ENCODE peak calls at places on chromosome 3, in ten cellular contexts. One of them, this sample, is unnamed.

GRCh38 chr3:42702982-42703694 is 540 bp upstream of the HHATL start:
- DNase-seq in GM12878: no peak
- DNase-seq in ovary: no peak
- DNase-seq in A549: no peak
- DNase-seq in transverse colon: no peak
- DNase-seq in esophagus squamous epithelium: no peak
- DNase-seq in tibial nerve: no peak
- DNase-seq in adrenal gland: no peak
- DNase-seq in Peyer's patch: peak
- DNase-seq in spleen: no peak
- DNase-seq in this sample: no peak

GRCh38 chr3:114394551-114394950 is 100.7 kb downstream of the TIGIT start:
- DNase-seq in transverse colon: no peak
- DNase-seq in spleen: no peak
- DNase-seq in tibial nerve: no peak
- DNase-seq in adrenal gland: no peak
- DNase-seq in A549: no peak
- DNase-seq in Peyer's patch: no peak
- DNase-seq in ovary: no peak
- DNase-seq in GM12878: no peak
- DNase-seq in esophagus squamous epithelium: no peak
- DNase-seq in this sample: no peak

GRCh38 chr3:94360982-94361381 is 298.1 kb downstream of the NSUN3 start:
- DNase-seq in A549: no peak
- DNase-seq in tibial nerve: no peak
- DNase-seq in ovary: peak
- DNase-seq in Peyer's patch: no peak
- DNase-seq in spleen: no peak
- DNase-seq in transverse colon: peak
- DNase-seq in esophagus squamous epithelium: no peak
- DNase-seq in adrenal gland: peak
- DNase-seq in GM12878: no peak
- DNase-seq in this sample: no peak

GRCh38 chr3:127152676-127153505 is 40.0 kb upstream of the PRR23E start:
- DNase-seq in Peyer's patch: peak
- DNase-seq in A549: no peak
- DNase-seq in esophagus squamous epithelium: no peak
- DNase-seq in adrenal gland: no peak
- DNase-seq in spleen: peak
- DNase-seq in ovary: no peak
- DNase-seq in tibial nerve: no peak
- DNase-seq in GM12878: no peak
- DNase-seq in transverse colon: no peak
- DNase-seq in this sample: no peak

GRCh38 chr3:69605849-69606248 is 133.4 kb upstream of the MITF start:
- DNase-seq in A549: no peak
- DNase-seq in transverse colon: no peak
- DNase-seq in Peyer's patch: no peak
- DNase-seq in spleen: no peak
- DNase-seq in tibial nerve: no peak
- DNase-seq in GM12878: no peak
- DNase-seq in adrenal gland: no peak
- DNase-seq in ovary: no peak
- DNase-seq in esophagus squamous epithelium: no peak
- DNase-seq in this sample: no peak

GRCh38 chr3:98692787-98693473 is 70.2 kb upstream of the ST3GAL6 start:
- DNase-seq in A549: no peak
- DNase-seq in ovary: no peak
- DNase-seq in adrenal gland: no peak
- DNase-seq in esophagus squamous epithelium: no peak
- DNase-seq in Peyer's patch: no peak
- DNase-seq in tibial nerve: no peak
- DNase-seq in spleen: no peak
- DNase-seq in GM12878: no peak
- DNase-seq in transverse colon: no peak
- DNase-seq in this sample: peak

GRCh38 chr3:183385698-183386590 is 42.5 kb downstream of the MCF2L2 start:
- DNase-seq in transverse colon: peak
- DNase-seq in Peyer's patch: peak
- DNase-seq in spleen: no peak
- DNase-seq in ovary: peak
- DNase-seq in A549: peak
- DNase-seq in adrenal gland: peak
- DNase-seq in GM12878: no peak
- DNase-seq in tibial nerve: no peak
- DNase-seq in esophagus squamous epithelium: no peak
- DNase-seq in this sample: no peak

GRCh38 chr3:10551821-10552630 is 46.6 kb upstream of the ATP2B2 start:
- DNase-seq in ovary: no peak
- DNase-seq in tibial nerve: peak
- DNase-seq in transverse colon: peak
- DNase-seq in esophagus squamous epithelium: no peak
- DNase-seq in A549: no peak
- DNase-seq in GM12878: no peak
- DNase-seq in adrenal gland: no peak
- DNase-seq in spleen: no peak
- DNase-seq in Peyer's patch: peak
- DNase-seq in this sample: no peak

GRCh38 chr3:153439780-153440179 is 277.8 kb downstream of the RAP2B start:
- DNase-seq in spleen: no peak
- DNase-seq in esophagus squamous epithelium: no peak
- DNase-seq in tibial nerve: no peak
- DNase-seq in ovary: no peak
- DNase-seq in GM12878: no peak
- DNase-seq in transverse colon: no peak
- DNase-seq in Peyer's patch: no peak
- DNase-seq in A549: peak
- DNase-seq in adrenal gland: no peak
- DNase-seq in this sample: no peak

GRCh38 chr3:134795776-134796312 is 784 bp downstream of the EPHB1 start:
- DNase-seq in adrenal gland: no peak
- DNase-seq in transverse colon: no peak
- DNase-seq in Peyer's patch: no peak
- DNase-seq in tibial nerve: no peak
- DNase-seq in spleen: no peak
- DNase-seq in esophagus squamous epithelium: no peak
- DNase-seq in A549: peak
- DNase-seq in ovary: no peak
- DNase-seq in GM12878: no peak
- DNase-seq in this sample: peak

GRCh38 chr3:127772776-127773751 is 49.3 kb downstream of the MGLL start:
- DNase-seq in GM12878: no peak
- DNase-seq in Peyer's patch: no peak
- DNase-seq in esophagus squamous epithelium: no peak
- DNase-seq in tibial nerve: no peak
- DNase-seq in ovary: no peak
- DNase-seq in transverse colon: no peak
- DNase-seq in adrenal gland: no peak
- DNase-seq in spleen: peak
- DNase-seq in A549: no peak
- DNase-seq in this sample: no peak

GRCh38 chr3:195068045-195068444 is 202.9 kb downstream of the XXYLT1 start:
- DNase-seq in ovary: no peak
- DNase-seq in Peyer's patch: no peak
- DNase-seq in spleen: no peak
- DNase-seq in transverse colon: no peak
- DNase-seq in A549: no peak
- DNase-seq in esophagus squamous epithelium: no peak
- DNase-seq in tibial nerve: no peak
- DNase-seq in GM12878: no peak
- DNase-seq in adrenal gland: no peak
- DNase-seq in this sample: no peak

GRCh38 chr3:15899438-15899837 is 101.7 kb upstream of the ANKRD28 start:
- DNase-seq in A549: peak
- DNase-seq in GM12878: no peak
- DNase-seq in tibial nerve: no peak
- DNase-seq in Peyer's patch: no peak
- DNase-seq in esophagus squamous epithelium: no peak
- DNase-seq in ovary: no peak
- DNase-seq in spleen: no peak
- DNase-seq in adrenal gland: no peak
- DNase-seq in transverse colon: no peak
- DNase-seq in this sample: no peak

GRCh38 chr3:191238321-191238817 is 39.3 kb downstream of the OSTN start:
- DNase-seq in adrenal gland: no peak
- DNase-seq in spleen: no peak
- DNase-seq in tibial nerve: no peak
- DNase-seq in GM12878: no peak
- DNase-seq in ovary: no peak
- DNase-seq in esophagus squamous epithelium: no peak
- DNase-seq in transverse colon: no peak
- DNase-seq in A549: peak
- DNase-seq in Peyer's patch: no peak
- DNase-seq in this sample: no peak

GRCh38 chr3:123385981-123386380 is 62.9 kb downstream of the ADCY5 start:
- DNase-seq in tibial nerve: no peak
- DNase-seq in GM12878: no peak
- DNase-seq in spleen: peak
- DNase-seq in ovary: peak
- DNase-seq in transverse colon: no peak
- DNase-seq in A549: peak
- DNase-seq in Peyer's patch: no peak
- DNase-seq in adrenal gland: peak
- DNase-seq in esophagus squamous epithelium: no peak
- DNase-seq in this sample: peak

GRCh38 chr3:43609406-43609805 is 12.4 kb downstream of the ANO10 start:
- DNase-seq in A549: no peak
- DNase-seq in tibial nerve: no peak
- DNase-seq in Peyer's patch: no peak
- DNase-seq in esophagus squamous epithelium: no peak
- DNase-seq in ovary: no peak
- DNase-seq in GM12878: no peak
- DNase-seq in transverse colon: no peak
- DNase-seq in adrenal gland: no peak
- DNase-seq in spleen: no peak
- DNase-seq in this sample: no peak

GRCh38 chr3:140447136-140447535 is 230.7 kb upstream of the TRIM42 start:
- DNase-seq in Peyer's patch: no peak
- DNase-seq in ovary: no peak
- DNase-seq in tibial nerve: no peak
- DNase-seq in adrenal gland: no peak
- DNase-seq in spleen: no peak
- DNase-seq in esophagus squamous epithelium: no peak
- DNase-seq in A549: no peak
- DNase-seq in GM12878: no peak
- DNase-seq in transverse colon: no peak
- DNase-seq in this sample: no peak

GRCh38 chr3:71127463-71128243 is 455.9 kb downstream of the FOXP1 start:
- DNase-seq in A549: no peak
- DNase-seq in Peyer's patch: no peak
- DNase-seq in spleen: no peak
- DNase-seq in tibial nerve: no peak
- DNase-seq in ovary: no peak
- DNase-seq in transverse colon: no peak
- DNase-seq in adrenal gland: no peak
- DNase-seq in esophagus squamous epithelium: no peak
- DNase-seq in GM12878: no peak
- DNase-seq in this sample: no peak

GRCh38 chr3:181569356-181569940 is 142.3 kb upstream of the SOX2 start:
- DNase-seq in adrenal gland: no peak
- DNase-seq in esophagus squamous epithelium: no peak
- DNase-seq in A549: no peak
- DNase-seq in Peyer's patch: no peak
- DNase-seq in ovary: no peak
- DNase-seq in GM12878: no peak
- DNase-seq in transverse colon: no peak
- DNase-seq in spleen: no peak
- DNase-seq in tibial nerve: no peak
- DNase-seq in this sample: no peak

GRCh38 chr3:197749601-197750395 is at the start of gene FYTTD1:
- DNase-seq in adrenal gland: peak
- DNase-seq in ovary: peak
- DNase-seq in spleen: peak
- DNase-seq in GM12878: no peak
- DNase-seq in esophagus squamous epithelium: peak
- DNase-seq in tibial nerve: peak
- DNase-seq in A549: peak
- DNase-seq in transverse colon: peak
- DNase-seq in Peyer's patch: peak
- DNase-seq in this sample: peak
- TF ChIP-seq POLR2A in adrenal gland: peak
- TF ChIP-seq POLR2A in ovary: peak
- TF ChIP-seq POLR2A in spleen: peak
- TF ChIP-seq POLR2A in GM12878: peak
- TF ChIP-seq POLR2A in esophagus squamous epithelium: peak
- TF ChIP-seq POLR2A in tibial nerve: peak
- TF ChIP-seq POLR2A in A549: peak
- TF ChIP-seq POLR2A in transverse colon: peak
- TF ChIP-seq POLR2A in Peyer's patch: no peak
- TF ChIP-seq POLR2A in this sample: peak

GRCh38 chr3:51382947-51383578 is 2.0 kb upstream of the MANF start:
- DNase-seq in ovary: no peak
- DNase-seq in A549: no peak
- DNase-seq in tibial nerve: no peak
- DNase-seq in spleen: no peak
- DNase-seq in Peyer's patch: peak
- DNase-seq in transverse colon: no peak
- DNase-seq in GM12878: no peak
- DNase-seq in esophagus squamous epithelium: no peak
- DNase-seq in adrenal gland: no peak
- DNase-seq in this sample: peak
- H3K4me3 ChIP-seq in ovary: no peak
- H3K4me3 ChIP-seq in A549: no peak
- H3K4me3 ChIP-seq in tibial nerve: no peak
- H3K4me3 ChIP-seq in spleen: no peak
- H3K4me3 ChIP-seq in Peyer's patch: no peak
- H3K4me3 ChIP-seq in transverse colon: no peak
- H3K4me3 ChIP-seq in GM12878: peak
- H3K4me3 ChIP-seq in esophagus squamous epithelium: no peak
- H3K4me3 ChIP-seq in adrenal gland: no peak
- H3K4me3 ChIP-seq in this sample: no peak

DNA sequence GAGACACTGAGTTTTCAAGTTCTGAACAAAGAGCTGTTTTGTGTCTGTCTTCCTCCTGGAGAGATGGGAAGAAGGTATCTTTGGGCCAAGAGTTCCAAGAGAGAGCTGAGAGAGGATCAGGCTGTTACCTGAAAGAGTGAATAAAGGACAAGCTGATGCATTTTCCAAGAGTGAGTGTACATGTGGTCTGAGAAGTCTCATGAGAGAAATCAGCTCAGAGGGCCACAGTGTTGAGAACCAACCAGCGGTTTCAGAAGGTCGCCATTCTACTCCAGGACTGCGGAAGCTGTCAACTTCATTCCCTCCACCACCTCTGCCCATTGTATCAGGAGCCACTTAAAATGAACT is 42.7 kb upstream of the PPP2R3A start:
- DNase-seq in Peyer's patch: no peak
- DNase-seq in tibial nerve: no peak
- DNase-seq in spleen: no peak
- DNase-seq in adrenal gland: no peak
- DNase-seq in A549: no peak
- DNase-seq in transverse colon: no peak
- DNase-seq in ovary: no peak
- DNase-seq in esophagus squamous epithelium: no peak
- DNase-seq in GM12878: no peak
- DNase-seq in this sample: no peak
- H3K27ac ChIP-seq in Peyer's patch: no peak
- H3K27ac ChIP-seq in tibial nerve: no peak
- H3K27ac ChIP-seq in spleen: no peak
- H3K27ac ChIP-seq in adrenal gland: no peak
- H3K27ac ChIP-seq in A549: no peak
- H3K27ac ChIP-seq in transverse colon: no peak
- H3K27ac ChIP-seq in ovary: no peak
- H3K27ac ChIP-seq in esophagus squamous epithelium: no peak
- H3K27ac ChIP-seq in GM12878: no peak
- H3K27ac ChIP-seq in this sample: no peak

GRCh38 chr3:158105710-158106438 is at the start of gene SHOX2:
- DNase-seq in spleen: peak
- DNase-seq in Peyer's patch: peak
- DNase-seq in ovary: no peak
- DNase-seq in GM12878: no peak
- DNase-seq in A549: peak
- DNase-seq in transverse colon: peak
- DNase-seq in tibial nerve: peak
- DNase-seq in esophagus squamous epithelium: no peak
- DNase-seq in adrenal gland: peak
- DNase-seq in this sample: no peak
- TF ChIP-seq POLR2A in spleen: no peak
- TF ChIP-seq POLR2A in Peyer's patch: no peak
- TF ChIP-seq POLR2A in ovary: no peak
- TF ChIP-seq POLR2A in GM12878: no peak
- TF ChIP-seq POLR2A in A549: peak
- TF ChIP-seq POLR2A in transverse colon: no peak
- TF ChIP-seq POLR2A in tibial nerve: peak
- TF ChIP-seq POLR2A in esophagus squamous epithelium: no peak
- TF ChIP-seq POLR2A in adrenal gland: no peak
- TF ChIP-seq POLR2A in this sample: no peak